ENCODE peak calls at places on chromosomes 4 and X, in six cellular contexts. S is GDM1; Z is left cardiac atrium; U is choroid plexus epithelial cell; X is stimulated activated CD8-positive, alpha-beta memory T cell treated with anti-CD3 and anti-CD28 coated beads, Interleukin-7, amount 100 ng/mL, for 1 hour; M is AG04449. P is an unnamed sample.

GRCh38 chrX:15202458-15203177 is 67.3 kb downstream of the ASB9 start:
- DNase-seq in Z (no peak), M (no peak), X (no peak), U (peak; percentile 21), S (no peak), P (no peak)

GRCh38 chr4:24799544-24800272 is 4.3 kb downstream of the SOD3 start:
- DNase-seq in M (no peak), X (no peak), Z (no peak), S (no peak), U (no peak), P (no peak)

GRCh38 chrX:47138171-47138570 is 6.3 kb downstream of the NDUFB11 start:
- DNase-seq in X (no peak), S (no peak), M (no peak), U (no peak), Z (no peak), P (no peak)

GRCh38 chr4:168643796-168644159 is 146.9 kb downstream of the PALLD start:
- DNase-seq in X (no peak), Z (no peak), U (no peak), S (no peak), M (no peak), P (no peak)

GRCh38 chrX:47166126-47166525 is 21.1 kb downstream of the RBM10 start:
- DNase-seq in M (no peak), U (peak; percentile 71), S (no peak), Z (no peak), X (no peak), P (no peak)

GRCh38 chr4:38583102-38583501 is 80.9 kb upstream of the KLF3 start:
- DNase-seq in Z (no peak), U (peak; percentile 72), X (peak; percentile 6), S (no peak), M (no peak), P (no peak)

GRCh38 chr4:89837385-89837995 is 529 bp upstream of the SNCA start:
- DNase-seq in X (no peak), U (peak; percentile 37), S (peak; percentile 75), Z (peak; percentile 26), M (no peak), P (peak; percentile 23)

GRCh38 chr4:8248091-8248490 is 21.5 kb upstream of the HTRA3 start:
- DNase-seq in Z (no peak), U (peak; percentile 74), M (no peak), S (no peak), X (no peak), P (no peak)

GRCh38 chr4:108592674-108592986 is 27.7 kb upstream of the RPL34 start:
- DNase-seq in M (no peak), X (no peak), U (no peak), S (no peak), Z (no peak), P (no peak)

GRCh38 chr4:102388636-102389035 is 43.4 kb upstream of the SLC39A8 start:
- DNase-seq in M (no peak), Z (no peak), U (no peak), X (no peak), S (no peak), P (no peak)

GRCh38 chr4:81647388-81647787 is 175.7 kb upstream of the RASGEF1B start:
- DNase-seq in U (no peak), S (no peak), M (no peak), Z (no peak), X (no peak), P (no peak)

GRCh38 chr4:7166981-7167700 is 25.2 kb upstream of the SORCS2 start:
- DNase-seq in Z (no peak), U (no peak), S (no peak), X (no peak), M (no peak), P (no peak)

GRCh38 chr4:26140150-26140898 is 180.5 kb upstream of the RBPJ start:
- DNase-seq in S (no peak), U (peak; percentile 57), X (no peak), M (peak; percentile 57), Z (no peak), P (no peak)

GRCh38 chrX:6226646-6227444 is 1.8 kb downstream of the NLGN4X start:
- DNase-seq in M (no peak), Z (peak; percentile 21), X (no peak), S (no peak), U (no peak), P (no peak)

P was measured in D721Med.